ENCODE peak calls at places on chromosomes 3 and 15, in seven cellular contexts. One of them, this sample, is unnamed.

GRCh38 chr3:142972092-142972753 is 8.7 kb upstream of the PAQR9 start:
- DNase-seq in choroid plexus epithelial cell: no peak
- DNase-seq in uterus: no peak
- DNase-seq in coronary artery: no peak
- DNase-seq in mucosa of descending colon: no peak
- DNase-seq in left lung: no peak
- DNase-seq in prostate gland: no peak
- DNase-seq in this sample: no peak

GRCh38 chr3:123285479-123285878 is 83.7 kb downstream of the SEC22A start:
- DNase-seq in choroid plexus epithelial cell: no peak
- DNase-seq in uterus: no peak
- DNase-seq in coronary artery: no peak
- DNase-seq in mucosa of descending colon: no peak
- DNase-seq in left lung: no peak
- DNase-seq in prostate gland: no peak
- DNase-seq in this sample: no peak

GRCh38 chr15:85910796-85911195 is 116.1 kb upstream of the KLHL25 start:
- DNase-seq in choroid plexus epithelial cell: no peak
- DNase-seq in uterus: no peak
- DNase-seq in coronary artery: no peak
- DNase-seq in mucosa of descending colon: no peak
- DNase-seq in left lung: no peak
- DNase-seq in prostate gland: peak; percentile 79
- DNase-seq in this sample: no peak

GRCh38 chr3:195999896-196000295 is 82.0 kb downstream of the TFRC start:
- DNase-seq in choroid plexus epithelial cell: peak; percentile 26
- DNase-seq in uterus: no peak
- DNase-seq in coronary artery: no peak
- DNase-seq in mucosa of descending colon: no peak
- DNase-seq in left lung: no peak
- DNase-seq in prostate gland: no peak
- DNase-seq in this sample: no peak

GRCh38 chr3:131730581-131730980 is 227.8 kb upstream of the MRPL3 start:
- DNase-seq in choroid plexus epithelial cell: no peak
- DNase-seq in uterus: no peak
- DNase-seq in coronary artery: no peak
- DNase-seq in mucosa of descending colon: no peak
- DNase-seq in left lung: no peak
- DNase-seq in prostate gland: no peak
- DNase-seq in this sample: no peak

GRCh38 chr3:153315781-153316180 is 153.8 kb downstream of the RAP2B start:
- DNase-seq in choroid plexus epithelial cell: no peak
- DNase-seq in uterus: no peak
- DNase-seq in coronary artery: no peak
- DNase-seq in mucosa of descending colon: no peak
- DNase-seq in left lung: no peak
- DNase-seq in prostate gland: no peak
- DNase-seq in this sample: peak; percentile 19

GRCh38 chr3:42063886-42064285 is 27.3 kb upstream of the TRAK1 start:
- DNase-seq in choroid plexus epithelial cell: peak; percentile 68
- DNase-seq in uterus: no peak
- DNase-seq in coronary artery: no peak
- DNase-seq in mucosa of descending colon: no peak
- DNase-seq in left lung: no peak
- DNase-seq in prostate gland: no peak
- DNase-seq in this sample: no peak

GRCh38 chr3:107710851-107711250 is 188.1 kb downstream of the BBX start:
- DNase-seq in choroid plexus epithelial cell: peak; percentile 52
- DNase-seq in uterus: peak; percentile 28
- DNase-seq in coronary artery: no peak
- DNase-seq in mucosa of descending colon: no peak
- DNase-seq in left lung: peak; percentile 63
- DNase-seq in prostate gland: no peak
- DNase-seq in this sample: no peak

GRCh38 chr3:127550758-127551157 is 39.8 kb downstream of the TPRA1 start:
- DNase-seq in choroid plexus epithelial cell: no peak
- DNase-seq in uterus: no peak
- DNase-seq in coronary artery: no peak
- DNase-seq in mucosa of descending colon: no peak
- DNase-seq in left lung: no peak
- DNase-seq in prostate gland: no peak
- DNase-seq in this sample: no peak

GRCh38 chr3:113035387-113035982 is 44.7 kb downstream of the GTPBP8 start:
- DNase-seq in choroid plexus epithelial cell: peak; percentile 75
- DNase-seq in uterus: no peak
- DNase-seq in coronary artery: no peak
- DNase-seq in mucosa of descending colon: no peak
- DNase-seq in left lung: no peak
- DNase-seq in prostate gland: peak; percentile 47
- DNase-seq in this sample: no peak

GRCh38 chr15:86915811-86916331 is 836.2 kb downstream of the AGBL1 start:
- DNase-seq in choroid plexus epithelial cell: peak; percentile 67
- DNase-seq in uterus: peak; percentile 28
- DNase-seq in coronary artery: no peak
- DNase-seq in mucosa of descending colon: no peak
- DNase-seq in left lung: no peak
- DNase-seq in prostate gland: peak; percentile 33
- DNase-seq in this sample: no peak

GRCh38 chr3:42007785-42008184 is 45.9 kb upstream of the ULK4 start:
- DNase-seq in choroid plexus epithelial cell: no peak
- DNase-seq in uterus: no peak
- DNase-seq in coronary artery: no peak
- DNase-seq in mucosa of descending colon: no peak
- DNase-seq in left lung: no peak
- DNase-seq in prostate gland: no peak
- DNase-seq in this sample: no peak

GRCh38 chr3:120432105-120432860 is 18.5 kb downstream of the FSTL1 start:
- DNase-seq in choroid plexus epithelial cell: peak; percentile 97
- DNase-seq in uterus: no peak
- DNase-seq in coronary artery: peak; percentile 75
- DNase-seq in mucosa of descending colon: no peak
- DNase-seq in left lung: no peak
- DNase-seq in prostate gland: no peak
- DNase-seq in this sample: no peak

GRCh38 chr3:195708626-195709481 is 11.9 kb upstream of the MUC20 start:
- DNase-seq in choroid plexus epithelial cell: no peak
- DNase-seq in uterus: no peak
- DNase-seq in coronary artery: no peak
- DNase-seq in mucosa of descending colon: no peak
- DNase-seq in left lung: no peak
- DNase-seq in prostate gland: no peak
- DNase-seq in this sample: no peak

GRCh38 chr3:138712086-138712485 is 103.5 kb downstream of the FAIM start:
- DNase-seq in choroid plexus epithelial cell: no peak
- DNase-seq in uterus: no peak
- DNase-seq in coronary artery: no peak
- DNase-seq in mucosa of descending colon: no peak
- DNase-seq in left lung: no peak
- DNase-seq in prostate gland: no peak
- DNase-seq in this sample: no peak

GRCh38 chr15:91522609-91523332 is 330.7 kb upstream of the SLCO3A1 start:
- DNase-seq in choroid plexus epithelial cell: no peak
- DNase-seq in uterus: no peak
- DNase-seq in coronary artery: no peak
- DNase-seq in mucosa of descending colon: no peak
- DNase-seq in left lung: no peak
- DNase-seq in prostate gland: no peak
- DNase-seq in this sample: no peak

GRCh38 chr3:39990532-39990931 is 181.1 kb downstream of the MYRIP start:
- DNase-seq in choroid plexus epithelial cell: peak; percentile 71
- DNase-seq in uterus: no peak
- DNase-seq in coronary artery: no peak
- DNase-seq in mucosa of descending colon: no peak
- DNase-seq in left lung: no peak
- DNase-seq in prostate gland: peak; percentile 33
- DNase-seq in this sample: no peak

GRCh38 chr3:106534206-106534605 is 665.4 kb upstream of the CBLB start:
- DNase-seq in choroid plexus epithelial cell: peak; percentile 84
- DNase-seq in uterus: no peak
- DNase-seq in coronary artery: no peak
- DNase-seq in mucosa of descending colon: no peak
- DNase-seq in left lung: peak; percentile 45
- DNase-seq in prostate gland: no peak
- DNase-seq in this sample: no peak

GRCh38 chr15:99438691-99439523 is 126.9 kb upstream of the MEF2A start:
- DNase-seq in choroid plexus epithelial cell: peak; percentile 70
- DNase-seq in uterus: peak; percentile 31
- DNase-seq in coronary artery: peak; percentile 69
- DNase-seq in mucosa of descending colon: no peak
- DNase-seq in left lung: no peak
- DNase-seq in prostate gland: peak; percentile 2
- DNase-seq in this sample: no peak

GRCh38 chr3:23002846-23003800 is 200.0 kb upstream of the UBE2E2 start:
- DNase-seq in choroid plexus epithelial cell: peak; percentile 82
- DNase-seq in uterus: no peak
- DNase-seq in coronary artery: no peak
- DNase-seq in mucosa of descending colon: no peak
- DNase-seq in left lung: no peak
- DNase-seq in prostate gland: peak; percentile 23
- DNase-seq in this sample: no peak

GRCh38 chr3:149536429-149536828 is 61.9 kb downstream of the TM4SF4 start:
- DNase-seq in choroid plexus epithelial cell: peak; percentile 50
- DNase-seq in uterus: peak; percentile 57
- DNase-seq in coronary artery: no peak
- DNase-seq in mucosa of descending colon: no peak
- DNase-seq in left lung: peak; percentile 64
- DNase-seq in prostate gland: no peak
- DNase-seq in this sample: no peak

GRCh38 chr3:149539491-149539890 is 65.0 kb downstream of the TM4SF4 start:
- DNase-seq in choroid plexus epithelial cell: no peak
- DNase-seq in uterus: no peak
- DNase-seq in coronary artery: no peak
- DNase-seq in mucosa of descending colon: no peak
- DNase-seq in left lung: no peak
- DNase-seq in prostate gland: no peak
- DNase-seq in this sample: no peak

GRCh38 chr3:149538371-149538770 is 63.9 kb downstream of the TM4SF4 start:
- DNase-seq in choroid plexus epithelial cell: no peak
- DNase-seq in uterus: no peak
- DNase-seq in coronary artery: no peak
- DNase-seq in mucosa of descending colon: no peak
- DNase-seq in left lung: no peak
- DNase-seq in prostate gland: no peak
- DNase-seq in this sample: no peak

GRCh38 chr3:149542375-149543312 is 68.1 kb downstream of the TM4SF4 start:
- DNase-seq in choroid plexus epithelial cell: peak; percentile 62
- DNase-seq in uterus: no peak
- DNase-seq in coronary artery: no peak
- DNase-seq in mucosa of descending colon: no peak
- DNase-seq in left lung: no peak
- DNase-seq in prostate gland: no peak
- DNase-seq in this sample: no peak

GRCh38 chr3:149541091-149541491 is 66.6 kb downstream of the TM4SF4 start:
- DNase-seq in choroid plexus epithelial cell: peak; percentile 49
- DNase-seq in uterus: no peak
- DNase-seq in coronary artery: no peak
- DNase-seq in mucosa of descending colon: no peak
- DNase-seq in left lung: no peak
- DNase-seq in prostate gland: no peak
- DNase-seq in this sample: no peak
- TF ChIP-seq CTCF in choroid plexus epithelial cell: peak; percentile 49
- TF ChIP-seq CTCF in uterus: no peak
- TF ChIP-seq CTCF in coronary artery: no peak
- TF ChIP-seq CTCF in mucosa of descending colon: no peak
- TF ChIP-seq CTCF in left lung: no peak
- TF ChIP-seq CTCF in prostate gland: no peak
- TF ChIP-seq CTCF in this sample: peak; percentile 27

GRCh38 chr15:39267685-39268084 is 313.2 kb upstream of the THBS1 start:
- DNase-seq in choroid plexus epithelial cell: peak; percentile 59
- DNase-seq in uterus: no peak
- DNase-seq in coronary artery: no peak
- DNase-seq in mucosa of descending colon: no peak
- DNase-seq in left lung: no peak
- DNase-seq in prostate gland: no peak
- DNase-seq in this sample: no peak
- TF ChIP-seq CTCF in choroid plexus epithelial cell: no peak
- TF ChIP-seq CTCF in uterus: no peak
- TF ChIP-seq CTCF in coronary artery: no peak
- TF ChIP-seq CTCF in mucosa of descending colon: no peak
- TF ChIP-seq CTCF in left lung: no peak
- TF ChIP-seq CTCF in prostate gland: no peak
- TF ChIP-seq CTCF in this sample: no peak

GRCh38 chr3:186653984-186654383 is 11.8 kb upstream of the HRG start:
- DNase-seq in choroid plexus epithelial cell: no peak
- DNase-seq in uterus: no peak
- DNase-seq in coronary artery: no peak
- DNase-seq in mucosa of descending colon: no peak
- DNase-seq in left lung: no peak
- DNase-seq in prostate gland: no peak
- DNase-seq in this sample: no peak
- TF ChIP-seq CTCF in choroid plexus epithelial cell: peak; percentile 21
- TF ChIP-seq CTCF in uterus: no peak
- TF ChIP-seq CTCF in coronary artery: no peak
- TF ChIP-seq CTCF in mucosa of descending colon: no peak
- TF ChIP-seq CTCF in left lung: no peak
- TF ChIP-seq CTCF in prostate gland: no peak
- TF ChIP-seq CTCF in this sample: no peak

DNA sequence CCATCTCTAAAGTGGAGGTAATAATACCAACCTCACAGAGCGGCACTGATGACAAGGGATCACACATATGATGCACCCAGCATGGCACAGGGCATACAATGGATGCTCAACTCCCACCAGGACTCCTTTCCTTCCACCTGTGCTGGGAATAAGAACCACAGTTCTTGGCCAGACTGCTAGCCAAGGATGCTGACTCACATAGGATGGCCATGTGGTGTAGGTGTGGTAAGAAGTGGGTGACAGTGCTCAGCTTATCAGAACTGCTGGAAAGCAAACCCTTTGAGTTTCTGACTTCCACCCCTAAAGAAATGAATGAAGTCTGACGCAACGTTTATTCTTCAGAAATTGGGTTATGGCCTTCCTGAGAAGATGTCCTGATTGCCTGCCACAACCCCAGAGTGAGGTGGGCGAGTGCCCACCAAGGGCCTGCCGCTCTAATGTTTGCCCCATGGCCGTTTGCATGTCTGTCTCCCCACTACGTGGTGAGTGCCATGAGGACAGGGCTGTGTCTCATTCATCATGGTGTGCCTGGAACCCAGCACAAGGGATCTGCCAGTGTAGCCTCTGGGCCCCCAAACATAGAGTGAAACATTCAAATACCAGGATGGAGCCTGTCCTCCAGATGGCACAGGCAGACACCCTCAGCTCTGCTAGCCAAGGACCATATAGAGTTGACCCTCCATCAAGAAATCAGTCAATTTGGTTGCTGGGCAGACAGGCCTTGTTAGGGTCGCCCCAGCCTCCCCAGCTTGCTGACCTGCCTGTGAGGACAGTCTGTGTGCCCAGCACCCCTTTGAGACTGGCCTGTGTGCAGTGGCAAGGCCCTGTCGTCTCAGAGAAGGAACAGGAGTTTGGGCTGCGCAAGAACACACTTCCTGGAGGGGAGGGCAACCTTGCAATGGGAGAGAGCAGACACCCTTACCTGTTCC is 57.6 kb upstream of the SLCO2A1 start:
- DNase-seq in choroid plexus epithelial cell: peak; percentile 15
- DNase-seq in uterus: no peak
- DNase-seq in coronary artery: no peak
- DNase-seq in mucosa of descending colon: no peak
- DNase-seq in left lung: no peak
- DNase-seq in prostate gland: no peak
- DNase-seq in this sample: no peak
- TF ChIP-seq CTCF in choroid plexus epithelial cell: no peak
- TF ChIP-seq CTCF in uterus: no peak
- TF ChIP-seq CTCF in coronary artery: no peak
- TF ChIP-seq CTCF in mucosa of descending colon: no peak
- TF ChIP-seq CTCF in left lung: no peak
- TF ChIP-seq CTCF in prostate gland: no peak
- TF ChIP-seq CTCF in this sample: no peak